ENCODE peak calls at places on chromosomes 11 and 22, in four cellular contexts. F, H, N and S are unnamed samples.

GRCh38 chr11:98940913-98941312 is 79.8 kb upstream of the CNTN5 start:
- DNase-seq in F (no peak), H (peak; percentile 1), N (no peak), S (no peak)

GRCh38 chr22:24200616-24201212 is 19.4 kb downstream of the SUSD2 start:
- DNase-seq in F (no peak), H (no peak), N (peak; percentile 86), S (peak; percentile 67)

GRCh38 chr22:18156878-18157713 is 7.1 kb downstream of the USP18 start:
- DNase-seq in F (peak; percentile 92), H (peak; percentile 77), N (peak; percentile 64), S (peak; percentile 33)

GRCh38 chr11:8408151-8408930 is 144.7 kb upstream of the LMO1 start:
- DNase-seq in F (no peak), H (no peak), N (no peak), S (no peak)

GRCh38 chr11:65502852-65503603 is 4.2 kb downstream of the MALAT1 start:
- DNase-seq in F (no peak), H (peak; percentile 73), N (no peak), S (no peak)

GRCh38 chr11:19398772-19399542 is 158.2 kb upstream of the E2F8 start:
- DNase-seq in F (no peak), H (no peak), N (no peak), S (no peak)

GRCh38 chr22:24156915-24157782 is 24.1 kb upstream of the SUSD2 start:
- DNase-seq in F (peak; percentile 93), H (peak; percentile 84), N (peak; percentile 89), S (peak; percentile 67)

GRCh38 chr11:117511981-117512448 is 184.4 kb downstream of the CEP164 start:
- DNase-seq in F (no peak), H (no peak), N (peak; percentile 7), S (no peak)

GRCh38 chr11:45614196-45614828 is 51.1 kb downstream of the CHST1 start:
- DNase-seq in F (peak; percentile 20), H (no peak), N (no peak), S (no peak)

GRCh38 chr11:79414644-79415317 is 26.0 kb downstream of the TENM4 start:
- DNase-seq in F (no peak), H (no peak), N (no peak), S (no peak)

GRCh38 chr11:5300246-5300645 is 1.5 kb downstream of the OR51B4 start:
- DNase-seq in F (no peak), H (no peak), N (no peak), S (no peak)

GRCh38 chr11:107482234-107482633 is 24.6 kb upstream of the CWF19L2 start:
- DNase-seq in F (no peak), H (no peak), N (no peak), S (no peak)

GRCh38 chr11:6648505-6648904 is 7.1 kb downstream of the DCHS1 start:
- DNase-seq in F (no peak), H (no peak), N (no peak), S (no peak)

GRCh38 chr11:31237819-31238771 is 131.4 kb downstream of the DCDC1 start:
- DNase-seq in F (no peak), H (no peak), N (no peak), S (no peak)

GRCh38 chr11:11876458-11876857 is 34.7 kb downstream of the USP47 start:
- DNase-seq in F (no peak), H (peak; percentile 59), N (peak; percentile 5), S (peak; percentile 41)

GRCh38 chr11:74689666-74690065 is 41.6 kb downstream of the CHRDL2 start:
- DNase-seq in F (no peak), H (no peak), N (peak; percentile 21), S (no peak)
- TF ChIP-seq ZNF274 in F (no peak), H (no peak), N (no peak), S (no peak)

GRCh38 chr22:49694462-49695260 is 133.0 kb downstream of the BRD1 start:
- DNase-seq in F (no peak), H (no peak), N (no peak), S (no peak)
- TF ChIP-seq YY1 in F (no peak), H (no peak), N (no peak), S (no peak)

GRCh38 chr11:128846985-128847384 is 20.1 kb downstream of the KCNJ1 start:
- DNase-seq in F (no peak), H (no peak), N (no peak), S (no peak)
- TF ChIP-seq ZNF274 in F (no peak), H (no peak), N (no peak), S (no peak)

GRCh38 chr11:68581901-68582300 is 102.4 kb upstream of the GAL start:
- DNase-seq in F (no peak), H (no peak), N (no peak), S (no peak)

GRCh38 chr11:68584097-68584496 is 100.2 kb upstream of the GAL start:
- DNase-seq in F (peak; percentile 94), H (peak; percentile 76), N (peak; percentile 15), S (no peak)

GRCh38 chr11:68582416-68583046 is 101.8 kb upstream of the GAL start:
- DNase-seq in F (no peak), H (no peak), N (no peak), S (no peak)

GRCh38 chr11:68581439-68581838 is 102.9 kb upstream of the GAL start:
- DNase-seq in F (no peak), H (no peak), N (no peak), S (no peak)

GRCh38 chr11:68583047-68583446 is 101.3 kb upstream of the GAL start:
- DNase-seq in F (no peak), H (no peak), N (no peak), S (no peak)
- TF ChIP-seq YY1 in F (no peak), H (no peak), N (no peak), S (no peak)

GRCh38 chr11:122741613-122742012 is 86.1 kb downstream of the UBASH3B start:
- DNase-seq in F (no peak), H (no peak), N (no peak), S (no peak)
- TF ChIP-seq ZNF274 in F (no peak), H (no peak), N (no peak), S (no peak)

GRCh38 chr22:30334601-30335000 is 7.9 kb upstream of the TBC1D10A start:
- DNase-seq in F (no peak), H (no peak), N (no peak), S (no peak)

GRCh38 chr22:30332994-30333706 is 6.4 kb upstream of the TBC1D10A start:
- DNase-seq in F (no peak), H (no peak), N (no peak), S (no peak)

GRCh38 chr22:30333707-30334087 is 7.0 kb upstream of the TBC1D10A start:
- DNase-seq in F (no peak), H (no peak), N (no peak), S (no peak)

GRCh38 chr22:30335236-30335635 is 8.5 kb upstream of the TBC1D10A start:
- DNase-seq in F (no peak), H (no peak), N (no peak), S (no peak)

GRCh38 chr22:30332551-30332950 is 5.8 kb upstream of the TBC1D10A start:
- DNase-seq in F (no peak), H (no peak), N (no peak), S (no peak)
- TF ChIP-seq YY1 in F (no peak), H (no peak), N (no peak), S (no peak)

GRCh38 chr22:39996732-39997131 is 2.0 kb downstream of the FAM83F start:
- DNase-seq in F (no peak), H (no peak), N (no peak), S (no peak)

GRCh38 chr22:39995346-39996252 is 845 bp downstream of the FAM83F start:
- DNase-seq in F (no peak), H (no peak), N (no peak), S (no peak)

GRCh38 chr22:39992088-39992826 is 2.5 kb upstream of the FAM83F start:
- DNase-seq in F (no peak), H (no peak), N (no peak), S (no peak)

GRCh38 chr22:39994566-39995345 is at the start of gene FAM83F:
- DNase-seq in F (peak; percentile 79), H (no peak), N (no peak), S (peak; percentile 24)

GRCh38 chr22:39994046-39994565 is 648 bp upstream of the FAM83F start:
- DNase-seq in F (no peak), H (peak; percentile 66), N (no peak), S (no peak)
- TF ChIP-seq ZNF274 in F (no peak), H (no peak), N (no peak), S (no peak)

GRCh38 chr22:28048529-28048928 is 129.5 kb upstream of the PITPNB start:
- DNase-seq in F (no peak), H (no peak), N (no peak), S (no peak)

GRCh38 chr22:28047740-28048139 is 128.7 kb upstream of the PITPNB start:
- DNase-seq in F (no peak), H (no peak), N (no peak), S (no peak)

GRCh38 chr22:28043269-28043668 is 124.2 kb upstream of the PITPNB start:
- DNase-seq in F (no peak), H (no peak), N (no peak), S (no peak)

DNA sequence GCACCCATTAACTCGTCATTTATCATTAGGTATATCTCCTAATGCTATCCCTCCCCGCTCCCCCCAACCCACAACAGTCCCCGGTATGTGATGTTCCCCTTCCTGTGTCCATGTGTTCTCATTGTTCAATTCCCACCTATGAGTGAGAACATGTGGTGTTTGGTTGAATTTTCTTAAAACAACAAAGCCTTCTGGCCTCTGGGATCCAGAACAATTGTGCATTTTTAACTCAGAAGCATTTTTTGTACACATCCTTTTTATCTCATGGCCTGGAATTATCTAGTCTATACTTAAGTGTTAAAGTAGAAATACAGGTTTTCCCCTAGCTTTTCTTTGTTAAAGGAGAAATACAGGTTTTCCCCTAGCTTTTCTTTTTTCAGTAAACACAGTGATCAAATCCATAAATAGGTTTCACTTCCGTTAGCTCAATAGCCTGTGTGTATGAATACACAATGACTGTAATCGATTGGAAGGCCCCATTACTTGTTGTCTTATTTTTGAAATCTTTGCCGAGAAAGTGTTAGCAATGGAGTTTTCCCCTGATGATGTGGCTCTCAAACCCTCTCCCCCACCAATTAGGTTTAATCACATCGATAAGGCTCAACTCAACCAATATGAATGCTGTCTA is 125.6 kb upstream of the PITPNB start:
- DNase-seq in F (no peak), H (no peak), N (no peak), S (no peak)
- TF ChIP-seq YY1 in F (no peak), H (no peak), N (no peak), S (no peak)

DNA sequence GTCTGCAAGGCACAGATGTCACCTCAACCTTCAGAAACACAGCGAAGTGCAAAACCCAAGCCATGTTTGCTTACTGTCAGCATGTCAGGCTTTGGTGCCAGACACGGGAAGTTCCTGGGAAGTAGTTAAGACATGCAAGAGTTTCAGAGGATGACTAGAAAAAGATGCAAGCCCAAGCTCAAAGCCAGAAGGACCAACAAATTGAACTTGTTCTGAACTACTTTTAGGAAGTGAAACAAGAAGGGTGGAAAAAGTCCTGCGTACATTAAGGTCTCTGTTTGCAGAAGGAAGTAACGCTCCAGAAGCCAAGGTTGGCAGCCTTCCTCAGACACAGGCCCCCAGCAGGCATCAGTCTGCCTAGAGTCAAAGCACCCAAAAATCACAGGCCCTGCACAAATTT is 2.6 kb downstream of the AP1B1 start:
- DNase-seq in F (no peak), H (no peak), N (no peak), S (no peak)
- TF ChIP-seq ZNF274 in F (no peak), H (no peak), N (no peak), S (no peak)

DNA sequence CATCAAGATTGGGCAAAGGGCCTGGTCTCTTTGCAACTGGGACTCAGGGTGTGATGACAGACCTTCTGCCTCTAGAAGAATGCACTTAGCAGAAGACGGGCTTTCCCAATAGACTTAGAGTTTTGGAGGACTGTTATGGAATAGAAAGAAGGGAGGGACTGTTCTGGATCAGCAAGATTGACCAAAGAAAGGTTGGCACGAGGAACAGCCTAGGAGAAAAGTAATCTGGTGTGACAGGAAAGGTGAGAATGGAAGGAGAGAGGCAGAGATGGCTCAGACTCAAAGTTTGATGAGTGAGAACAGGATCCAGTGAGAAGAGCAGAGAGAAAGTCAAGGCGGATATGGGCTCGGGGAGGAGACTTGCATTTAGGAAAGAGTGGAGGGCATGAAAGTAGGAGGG is 23.0 kb upstream of the TMEM45B start:
- DNase-seq in F (no peak), H (no peak), N (no peak), S (no peak)
- TF ChIP-seq YY1 in F (no peak), H (no peak), N (no peak), S (no peak)